ENCODE peak calls at places on chromosomes 16 and 17, in seven cellular contexts. E, U, M, X, R, C and Q are unnamed samples.
A peak's percentile ranks its signal among the peaks of the same experiment; 100 is the strongest.

GRCh38 chr16:82344157-82344556 is 174.1 kb upstream of the MPHOSPH6 start:
- DNase-seq in E (peak; percentile 43), U (no peak), M (no peak), X (no peak), R (no peak), C (no peak), Q (peak; percentile 3)

GRCh38 chr16:87333101-87333500 is 15.9 kb upstream of the C16orf95 start:
- DNase-seq in E (no peak), U (no peak), M (peak; percentile 59), X (no peak), R (no peak), C (no peak), Q (no peak)

GRCh38 chr17:73255671-73256181 is 6.0 kb downstream of the CPSF4L start:
- DNase-seq in E (peak; percentile 85), U (no peak), M (peak; percentile 72), X (peak; percentile 24), R (no peak), C (peak; percentile 68), Q (peak; percentile 42)

GRCh38 chr16:1308036-1308976 is 1.1 kb upstream of the UBE2I start:
- DNase-seq in E (no peak), U (no peak), M (no peak), X (peak; percentile 16), R (no peak), C (no peak), Q (no peak)

GRCh38 chr17:46179375-46179999 is 13.7 kb downstream of the KANSL1 start:
- DNase-seq in E (peak; percentile 64), U (no peak), M (no peak), X (no peak), R (no peak), C (no peak), Q (no peak)

GRCh38 chr17:62727916-62728672 is 80.0 kb downstream of the MARCHF10 start:
- DNase-seq in E (peak; percentile 54), U (no peak), M (no peak), X (no peak), R (no peak), C (no peak), Q (no peak)

GRCh38 chr17:4833941-4834501 is 881 bp downstream of the MINK1 start:
- DNase-seq in E (no peak), U (no peak), M (no peak), X (peak; percentile 80), R (peak; percentile 69), C (no peak), Q (peak; percentile 58)

GRCh38 chr17:82317394-82318168 is at the start of gene CD7:
- DNase-seq in E (no peak), U (no peak), M (no peak), X (no peak), R (no peak), C (peak; percentile 28), Q (no peak)

GRCh38 chr16:85402910-85403692 is 210.0 kb upstream of the GSE1 start:
- DNase-seq in E (no peak), U (no peak), M (peak; percentile 70), X (peak; percentile 77), R (no peak), C (peak; percentile 61), Q (no peak)

GRCh38 chr17:4892499-4893221 is 6.7 kb upstream of the C17orf107 start:
- DNase-seq in E (no peak), U (no peak), M (peak; percentile 50), X (no peak), R (no peak), C (no peak), Q (no peak)

GRCh38 chr17:59401274-59401673 is 69.8 kb downstream of the YPEL2 start:
- DNase-seq in E (no peak), U (no peak), M (no peak), X (no peak), R (no peak), C (no peak), Q (no peak)

GRCh38 chr17:59400858-59401257 is 69.4 kb downstream of the YPEL2 start:
- DNase-seq in E (no peak), U (no peak), M (no peak), X (no peak), R (no peak), C (no peak), Q (no peak)

GRCh38 chr17:59399914-59400313 is 68.5 kb downstream of the YPEL2 start:
- DNase-seq in E (no peak), U (no peak), M (no peak), X (no peak), R (no peak), C (no peak), Q (no peak)

GRCh38 chr17:59401725-59402124 is 70.3 kb downstream of the YPEL2 start:
- DNase-seq in E (no peak), U (no peak), M (no peak), X (no peak), R (no peak), C (peak; percentile 41), Q (no peak)

DNA sequence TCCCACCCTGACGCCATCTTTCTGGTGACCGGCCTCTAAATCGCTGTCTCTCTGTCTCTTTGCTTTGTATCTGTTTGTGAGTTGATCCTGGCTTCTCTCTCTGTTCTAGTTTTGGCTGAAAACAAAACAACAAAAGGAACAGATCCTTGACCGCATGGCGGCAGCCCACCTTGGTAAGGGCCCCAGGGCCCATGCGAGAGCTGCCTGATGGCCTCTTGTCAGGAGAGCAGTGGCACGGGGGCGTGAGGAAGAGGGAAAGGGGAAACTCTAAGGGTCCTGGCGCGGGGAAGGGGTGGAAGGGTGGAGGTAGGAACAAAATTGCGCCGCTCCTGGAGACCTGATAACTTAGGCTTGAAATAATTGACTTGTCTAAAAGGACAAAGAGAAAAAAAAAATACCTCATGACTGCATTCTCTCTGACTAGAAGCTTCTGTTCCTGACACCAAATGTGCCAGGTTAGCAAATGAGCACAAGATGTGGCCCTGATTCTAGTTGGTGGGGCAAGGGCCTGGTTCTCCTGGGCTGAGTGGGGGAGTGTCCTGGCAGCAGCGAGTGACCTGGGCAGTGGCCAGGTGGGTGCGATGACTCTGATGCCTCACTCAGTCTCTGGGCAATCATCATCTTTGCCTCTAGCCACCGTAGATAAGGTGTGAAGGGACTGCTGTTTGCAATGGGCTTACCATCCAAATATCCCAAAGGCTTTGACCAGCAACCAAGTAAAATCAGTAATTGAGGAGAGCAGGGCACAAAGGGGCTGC is 66.0 kb downstream of the YPEL2 start:
- DNase-seq in E (no peak), U (no peak), M (no peak), X (no peak), R (no peak), C (no peak), Q (no peak)
- TF ChIP-seq CTCF in E (no peak), U (no peak), M (no peak), X (no peak), R (no peak), C (no peak), Q (no peak)

GRCh38 chr16:27313422-27314160 is at the start of gene IL4R:
- DNase-seq in E (peak; percentile 50), U (no peak), M (peak; percentile 79), X (peak; percentile 77), R (peak; percentile 89), C (peak; percentile 17), Q (peak; percentile 76)
- H3K4me1 ChIP-seq in E (peaks cover 7% of the 10 kb centered on the region), U (peaks cover 35% of the 10 kb centered on the region), M (no peaks in the 10 kb centered on the region), X (peaks cover 26% of the 10 kb centered on the region), R (peaks cover 18% of the 10 kb centered on the region), C (no peaks in the 10 kb centered on the region), Q (peaks cover 7% of the 10 kb centered on the region)

GRCh38 chr17:72063756-72064461 is 56.9 kb upstream of the SOX9 start:
- DNase-seq in E (no peak), U (no peak), M (no peak), X (no peak), R (no peak), C (no peak), Q (peak; percentile 4)
- TF ChIP-seq CTCF in E (no peak), U (no peak), M (no peak), X (no peak), R (no peak), C (no peak), Q (no peak)

GRCh38 chr17:61404702-61405046 is 5.0 kb downstream of the TBX2 start:
- DNase-seq in E (no peak), U (no peak), M (no peak), X (peak; percentile 36), R (no peak), C (no peak), Q (no peak)
- H3K4me1 ChIP-seq in E (no peaks in the 10 kb centered on the region), U (peaks cover 35% of the 10 kb centered on the region), M (peaks cover 31% of the 10 kb centered on the region), X (peaks cover 29% of the 10 kb centered on the region), R (peaks cover 37% of the 10 kb centered on the region), C (peaks cover 12% of the 10 kb centered on the region), Q (peaks cover 47% of the 10 kb centered on the region)